ENCODE peak calls at places on chromosomes 3 and 15, in four cellular contexts. One of them, this sample, is unnamed. For H3K4me1, the result is how much of the 10 kb centered on the place peaks cover.

GRCh38 chr3:37491343-37491742 is 317.0 kb upstream of the LRRFIP2 start:
- DNase-seq in uterus: no peak
- DNase-seq in body of pancreas: no peak
- DNase-seq in endothelial cell of umbilical vein: no peak
- DNase-seq in this sample: no peak

GRCh38 chr3:140610544-140610943 is 67.3 kb upstream of the TRIM42 start:
- DNase-seq in body of pancreas: no peak
- DNase-seq in uterus: no peak
- DNase-seq in endothelial cell of umbilical vein: no peak
- DNase-seq in this sample: no peak

GRCh38 chr3:13495921-13496723 is 16.0 kb downstream of the HDAC11 start:
- DNase-seq in endothelial cell of umbilical vein: peak
- DNase-seq in uterus: peak
- DNase-seq in body of pancreas: peak
- DNase-seq in this sample: peak

GRCh38 chr15:101558217-101558941 is 68.9 kb upstream of the PCSK6 start:
- DNase-seq in uterus: no peak
- DNase-seq in body of pancreas: no peak
- DNase-seq in endothelial cell of umbilical vein: no peak
- DNase-seq in this sample: no peak

GRCh38 chr15:78840661-78841060 is 29.4 kb upstream of the ADAMTS7 start:
- DNase-seq in uterus: no peak
- DNase-seq in body of pancreas: no peak
- DNase-seq in endothelial cell of umbilical vein: no peak
- DNase-seq in this sample: no peak

GRCh38 chr3:131713416-131714118 is 210.8 kb upstream of the MRPL3 start:
- DNase-seq in body of pancreas: no peak
- DNase-seq in uterus: no peak
- DNase-seq in endothelial cell of umbilical vein: no peak
- DNase-seq in this sample: no peak

GRCh38 chr15:40846846-40847224 is 3.0 kb downstream of the SPINT1 start:
- DNase-seq in endothelial cell of umbilical vein: no peak
- DNase-seq in body of pancreas: no peak
- DNase-seq in uterus: no peak
- DNase-seq in this sample: no peak

GRCh38 chr15:65902373-65902772 is 33.1 kb downstream of the RAB11A start:
- DNase-seq in endothelial cell of umbilical vein: peak
- DNase-seq in body of pancreas: peak
- DNase-seq in uterus: no peak
- DNase-seq in this sample: peak

GRCh38 chr3:39106281-39107055 is 959 bp downstream of the GORASP1 start:
- DNase-seq in endothelial cell of umbilical vein: peak
- DNase-seq in uterus: no peak
- DNase-seq in body of pancreas: no peak
- DNase-seq in this sample: no peak

GRCh38 chr3:194160158-194160557 is 24.2 kb downstream of the HES1 start:
- DNase-seq in uterus: no peak
- DNase-seq in endothelial cell of umbilical vein: no peak
- DNase-seq in body of pancreas: no peak
- DNase-seq in this sample: no peak

GRCh38 chr15:37054336-37054735 is 46.0 kb downstream of the MEIS2 start:
- DNase-seq in uterus: no peak
- DNase-seq in endothelial cell of umbilical vein: no peak
- DNase-seq in body of pancreas: no peak
- DNase-seq in this sample: no peak

GRCh38 chr3:123880998-123881561 is 3.1 kb downstream of the MYLK start:
- DNase-seq in endothelial cell of umbilical vein: peak
- DNase-seq in body of pancreas: no peak
- DNase-seq in uterus: no peak
- DNase-seq in this sample: no peak

GRCh38 chr15:96409231-96410138 is 79.0 kb downstream of the NR2F2 start:
- DNase-seq in body of pancreas: no peak
- DNase-seq in uterus: no peak
- DNase-seq in endothelial cell of umbilical vein: peak
- DNase-seq in this sample: peak

GRCh38 chr3:196563721-196564225 is 4.6 kb downstream of the WDR53 start:
- DNase-seq in uterus: no peak
- DNase-seq in body of pancreas: no peak
- DNase-seq in endothelial cell of umbilical vein: peak
- DNase-seq in this sample: no peak

GRCh38 chr3:105878061-105878460 is 9.2 kb upstream of the CBLB start:
- DNase-seq in body of pancreas: no peak
- DNase-seq in uterus: no peak
- DNase-seq in endothelial cell of umbilical vein: no peak
- DNase-seq in this sample: no peak

GRCh38 chr3:52086939-52087675 is 30.7 kb upstream of the DUSP7 start:
- DNase-seq in endothelial cell of umbilical vein: peak
- DNase-seq in uterus: no peak
- DNase-seq in body of pancreas: no peak
- DNase-seq in this sample: no peak

GRCh38 chr3:50620420-50620819 is 3.5 kb downstream of the MAPKAPK3 start:
- DNase-seq in body of pancreas: no peak
- DNase-seq in uterus: no peak
- DNase-seq in endothelial cell of umbilical vein: no peak
- DNase-seq in this sample: no peak

GRCh38 chr15:85003593-85004312 is 22.1 kb downstream of the PDE8A start:
- DNase-seq in body of pancreas: no peak
- DNase-seq in uterus: no peak
- DNase-seq in endothelial cell of umbilical vein: no peak
- DNase-seq in this sample: no peak
- H3K4me1 ChIP-seq in body of pancreas: half or more
- H3K4me1 ChIP-seq in uterus: under half
- H3K4me1 ChIP-seq in endothelial cell of umbilical vein: under half
- H3K4me1 ChIP-seq in this sample: under half

GRCh38 chr3:150238043-150238802 is 169.9 kb upstream of the TSC22D2 start:
- DNase-seq in endothelial cell of umbilical vein: no peak
- DNase-seq in body of pancreas: peak
- DNase-seq in uterus: no peak
- DNase-seq in this sample: no peak

GRCh38 chr3:150238995-150239612 is 169.0 kb upstream of the TSC22D2 start:
- DNase-seq in body of pancreas: peak
- DNase-seq in uterus: no peak
- DNase-seq in endothelial cell of umbilical vein: no peak
- DNase-seq in this sample: no peak

GRCh38 chr3:150235799-150236198 is 172.3 kb upstream of the TSC22D2 start:
- DNase-seq in body of pancreas: no peak
- DNase-seq in uterus: no peak
- DNase-seq in endothelial cell of umbilical vein: no peak
- DNase-seq in this sample: no peak

GRCh38 chr3:150236683-150237082 is 171.4 kb upstream of the TSC22D2 start:
- DNase-seq in uterus: no peak
- DNase-seq in body of pancreas: no peak
- DNase-seq in endothelial cell of umbilical vein: no peak
- DNase-seq in this sample: no peak

DNA sequence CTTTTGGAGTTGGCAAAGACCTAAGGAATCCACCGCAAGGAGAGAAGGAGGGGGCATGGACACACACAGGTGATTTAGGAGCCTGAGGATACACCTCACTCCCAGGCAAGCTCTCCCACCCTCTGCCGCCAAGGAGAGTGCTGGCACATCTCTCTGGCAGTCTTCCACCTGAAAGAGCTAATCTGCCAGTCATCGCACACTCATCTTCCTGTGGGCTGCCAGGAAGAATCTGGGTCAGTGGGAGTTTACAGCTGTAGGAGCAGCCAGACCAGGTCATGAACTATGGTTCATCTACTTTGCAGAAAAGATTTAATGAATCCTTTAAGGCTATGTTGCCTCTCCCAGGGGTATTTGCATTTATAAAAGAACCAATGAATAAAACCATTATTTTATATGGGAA is 170.6 kb upstream of the TSC22D2 start:
- DNase-seq in endothelial cell of umbilical vein: peak
- DNase-seq in body of pancreas: no peak
- DNase-seq in uterus: peak
- DNase-seq in this sample: peak
- TF ChIP-seq CTCF in endothelial cell of umbilical vein: no peak
- TF ChIP-seq CTCF in body of pancreas: no peak
- TF ChIP-seq CTCF in uterus: no peak
- TF ChIP-seq CTCF in this sample: no peak

DNA sequence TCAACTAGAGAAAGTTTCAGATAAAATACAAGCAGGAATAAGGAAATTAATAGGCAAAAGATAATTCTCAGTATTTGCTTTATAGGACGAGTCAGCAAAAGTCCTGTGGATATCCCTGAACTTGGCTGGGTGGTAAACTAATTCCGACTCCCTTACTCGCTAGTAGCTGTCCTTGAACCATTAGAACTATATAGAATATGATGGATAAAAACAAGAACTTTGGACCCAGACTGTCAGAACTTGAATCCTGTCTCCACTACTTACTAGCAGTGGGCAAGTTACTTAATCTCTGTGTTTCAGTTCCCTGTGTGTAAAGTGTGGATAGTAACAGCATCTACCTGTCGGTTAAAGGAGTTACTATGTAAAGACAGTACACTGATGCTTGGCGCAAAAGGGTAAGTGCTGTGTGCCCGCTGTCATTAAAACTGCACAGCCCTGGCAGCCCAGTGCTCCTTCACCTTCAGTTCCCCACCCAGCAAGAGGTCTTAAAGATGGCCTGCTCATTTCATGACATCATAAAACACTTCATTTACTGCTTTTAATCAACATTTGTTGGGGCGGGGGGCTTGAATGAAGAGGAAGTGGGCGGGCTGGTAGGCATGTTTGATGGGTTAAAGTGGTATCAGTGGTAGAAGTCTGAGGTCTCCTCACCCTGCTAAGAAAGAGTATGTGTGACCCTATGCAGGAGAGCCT is 7.3 kb downstream of the TPM1 start:
- DNase-seq in body of pancreas: no peak
- DNase-seq in uterus: no peak
- DNase-seq in endothelial cell of umbilical vein: peak
- DNase-seq in this sample: no peak
- H3K27ac ChIP-seq in body of pancreas: peak
- H3K27ac ChIP-seq in uterus: peak
- H3K27ac ChIP-seq in endothelial cell of umbilical vein: peak
- H3K27ac ChIP-seq in this sample: peak

GRCh38 chr3:64915778-64916177 is 228.0 kb upstream of the ADAMTS9 start:
- DNase-seq in endothelial cell of umbilical vein: peak
- DNase-seq in body of pancreas: no peak
- DNase-seq in uterus: no peak
- DNase-seq in this sample: no peak
- H3K4me1 ChIP-seq in endothelial cell of umbilical vein: under half
- H3K4me1 ChIP-seq in body of pancreas: under half
- H3K4me1 ChIP-seq in uterus: under half
- H3K4me1 ChIP-seq in this sample: under half

GRCh38 chr15:63983071-63983711 is 63.1 kb downstream of the DAPK2 start:
- DNase-seq in uterus: no peak
- DNase-seq in endothelial cell of umbilical vein: peak
- DNase-seq in body of pancreas: no peak
- DNase-seq in this sample: no peak
- TF ChIP-seq CTCF in uterus: no peak
- TF ChIP-seq CTCF in endothelial cell of umbilical vein: no peak
- TF ChIP-seq CTCF in body of pancreas: no peak
- TF ChIP-seq CTCF in this sample: no peak

DNA sequence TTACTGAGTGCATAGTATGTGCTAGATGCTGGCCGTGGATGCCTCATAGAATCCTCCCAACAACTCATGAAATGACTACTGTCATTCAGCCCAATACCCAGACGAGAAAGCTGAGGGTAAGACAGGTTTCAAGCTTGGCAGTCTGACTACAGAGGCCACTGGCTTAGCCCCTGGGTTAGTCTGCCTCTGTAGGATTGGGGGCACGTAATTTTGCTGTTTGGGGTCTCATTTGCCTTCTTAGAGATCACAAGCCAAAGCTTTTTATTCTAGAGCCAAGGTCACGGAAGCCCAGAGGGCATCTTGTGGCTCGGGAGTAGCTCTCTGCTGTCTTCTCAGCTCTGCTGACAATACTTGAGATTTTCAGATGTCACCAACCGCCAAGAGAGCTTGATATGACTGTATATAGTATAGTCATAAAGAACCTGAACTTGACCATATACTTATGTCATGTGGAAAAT is 1.0 kb upstream of the CCR5 start:
- DNase-seq in endothelial cell of umbilical vein: no peak
- DNase-seq in uterus: no peak
- DNase-seq in body of pancreas: no peak
- DNase-seq in this sample: no peak
- H3K27ac ChIP-seq in endothelial cell of umbilical vein: no peak
- H3K27ac ChIP-seq in uterus: no peak
- H3K27ac ChIP-seq in body of pancreas: no peak
- H3K27ac ChIP-seq in this sample: no peak

GRCh38 chr15:88994286-88994685 is 81.1 kb upstream of the MFGE8 start:
- DNase-seq in uterus: no peak
- DNase-seq in endothelial cell of umbilical vein: no peak
- DNase-seq in body of pancreas: no peak
- DNase-seq in this sample: no peak

GRCh38 chr15:88995449-88995848 is 82.3 kb upstream of the MFGE8 start:
- DNase-seq in uterus: no peak
- DNase-seq in endothelial cell of umbilical vein: no peak
- DNase-seq in body of pancreas: no peak
- DNase-seq in this sample: no peak

GRCh38 chr15:88992216-88992615 is 79.0 kb upstream of the MFGE8 start:
- DNase-seq in endothelial cell of umbilical vein: no peak
- DNase-seq in uterus: no peak
- DNase-seq in body of pancreas: no peak
- DNase-seq in this sample: no peak

GRCh38 chr15:88992912-88993376 is 79.8 kb upstream of the MFGE8 start:
- DNase-seq in body of pancreas: no peak
- DNase-seq in uterus: no peak
- DNase-seq in endothelial cell of umbilical vein: no peak
- DNase-seq in this sample: no peak

DNA sequence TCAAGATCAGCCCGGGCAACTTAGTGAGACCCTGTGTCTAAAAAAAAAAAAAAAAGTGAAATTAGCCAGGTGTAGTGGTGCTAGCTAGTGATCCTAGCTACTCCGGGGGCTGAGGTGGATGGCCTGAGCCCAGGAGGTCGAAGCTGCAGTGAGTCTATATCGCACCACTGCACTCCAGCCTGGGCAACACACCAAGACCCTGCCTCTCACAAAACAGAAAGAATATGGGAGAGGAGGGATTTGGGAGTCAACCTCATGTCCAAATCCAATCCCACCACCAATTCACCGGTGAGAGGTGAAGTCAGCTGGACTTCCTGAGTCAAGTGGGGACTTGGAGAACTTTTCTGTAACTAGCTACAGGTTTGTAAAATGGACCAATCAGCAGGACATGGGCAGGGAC is 80.5 kb upstream of the MFGE8 start:
- DNase-seq in body of pancreas: no peak
- DNase-seq in endothelial cell of umbilical vein: no peak
- DNase-seq in uterus: no peak
- DNase-seq in this sample: no peak
- H3K4me1 ChIP-seq in body of pancreas: under half
- H3K4me1 ChIP-seq in endothelial cell of umbilical vein: under half
- H3K4me1 ChIP-seq in uterus: under half
- H3K4me1 ChIP-seq in this sample: under half

DNA sequence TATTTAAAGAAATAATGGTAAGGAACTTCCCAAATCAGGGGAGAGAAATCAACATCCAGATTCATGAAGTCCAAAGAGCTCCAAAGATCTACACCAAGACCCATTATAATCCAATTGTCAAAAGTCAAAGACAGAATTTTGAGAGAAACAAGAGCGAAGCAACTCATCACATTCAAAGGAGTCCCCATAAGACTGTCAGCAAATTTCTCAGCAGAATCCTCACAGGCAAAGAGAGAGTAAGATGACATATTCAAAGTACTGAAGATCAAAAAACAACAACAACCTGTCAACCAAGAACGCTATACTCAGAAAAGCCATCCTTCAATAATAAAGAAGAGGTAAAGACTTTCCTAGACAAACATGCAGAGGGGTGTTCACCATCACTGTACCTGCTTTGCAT is 342.1 kb downstream of the TIGIT start:
- DNase-seq in body of pancreas: no peak
- DNase-seq in endothelial cell of umbilical vein: no peak
- DNase-seq in uterus: no peak
- DNase-seq in this sample: no peak
- TF ChIP-seq CTCF in body of pancreas: no peak
- TF ChIP-seq CTCF in endothelial cell of umbilical vein: no peak
- TF ChIP-seq CTCF in uterus: no peak
- TF ChIP-seq CTCF in this sample: no peak

This sample was measured in RWPE2.